ENCODE peak calls at places on chromosome X, in seven cellular contexts. N is A549, E is suprapubic skin, Y is tibial nerve, V is HCT116, M is transverse colon, L is heart left ventricle. B is an unnamed sample.

GRCh38 chrX:132119821-132120220 is 8.0 kb downstream of the FRMD7 start:
- DNase-seq in N (no peak), E (no peak), Y (no peak), V (no peak), M (no peak), L (no peak), B (no peak)

GRCh38 chrX:40945366-40945713 is 139.9 kb upstream of the USP9X start:
- DNase-seq in N (peak; percentile 77), E (no peak), Y (no peak), V (peak; percentile 21), M (peak; percentile 26), L (no peak), B (no peak)

GRCh38 chrX:2521092-2521926 is 20.5 kb upstream of the DHRSX start:
- DNase-seq in N (no peak), E (no peak), Y (no peak), V (no peak), M (peak; percentile 25), L (no peak), B (peak; percentile 64)

GRCh38 chrX:154542723-154543424 is 3.8 kb downstream of the G6PD start:
- DNase-seq in N (peak; percentile 95), E (peak; percentile 62), Y (no peak), V (no peak), M (no peak), L (no peak), B (peak; percentile 79)

GRCh38 chrX:18426004-18426320 is 554 bp downstream of the CDKL5 start:
- DNase-seq in N (no peak), E (no peak), Y (no peak), V (no peak), M (no peak), L (no peak), B (peak; percentile 86)

GRCh38 chrX:45295587-45295986 is 94.9 kb upstream of the DIPK2B start:
- DNase-seq in N (peak; percentile 52), E (no peak), Y (no peak), V (peak; percentile 3), M (peak; percentile 35), L (no peak), B (no peak)

GRCh38 chrX:153469811-153470410 is 465 bp downstream of the HAUS7 start:
- DNase-seq in N (no peak), E (no peak), Y (no peak), V (no peak), M (no peak), L (no peak), B (no peak)

GRCh38 chrX:114903618-114904017 is 113.8 kb downstream of the IL13RA2 start:
- DNase-seq in N (no peak), E (no peak), Y (no peak), V (no peak), M (no peak), L (no peak), B (no peak)

GRCh38 chrX:109475174-109475891 is 6.6 kb downstream of the GUCY2F start:
- DNase-seq in N (peak; percentile 54), E (no peak), Y (no peak), V (peak; percentile 54), M (no peak), L (no peak), B (no peak)

GRCh38 chrX:44431206-44431605 is 87.7 kb upstream of the EFHC2 start:
- DNase-seq in N (peak; percentile 59), E (no peak), Y (no peak), V (peak; percentile 6), M (no peak), L (no peak), B (no peak)

GRCh38 chrX:65093658-65094057 is 117.4 kb upstream of the ZC4H2 start:
- DNase-seq in N (no peak), E (no peak), Y (no peak), V (no peak), M (no peak), L (no peak), B (no peak)

GRCh38 chrX:109840585-109840984 is 107.5 kb upstream of the ACSL4 start:
- DNase-seq in N (peak; percentile 69), E (no peak), Y (no peak), V (peak; percentile 21), M (peak; percentile 18), L (no peak), B (no peak)

GRCh38 chrX:136159615-136160025 is 12.3 kb downstream of the FHL1 start:
- DNase-seq in N (no peak), E (no peak), Y (no peak), V (no peak), M (no peak), L (no peak), B (no peak)

GRCh38 chrX:46165411-46165810 is 379.8 kb downstream of the ZNF674 start:
- DNase-seq in N (no peak), E (no peak), Y (no peak), V (no peak), M (no peak), L (no peak), B (no peak)

GRCh38 chrX:129959493-129959832 is 23.0 kb upstream of the BCORL1 start:
- DNase-seq in N (no peak), E (no peak), Y (no peak), V (no peak), M (peak; percentile 28), L (no peak), B (no peak)

GRCh38 chrX:2632533-2633504 is 58.3 kb upstream of the CD99 start:
- DNase-seq in N (peak; percentile 52), E (no peak), Y (no peak), V (no peak), M (no peak), L (no peak), B (no peak)

GRCh38 chrX:39648548-39649254 is 449.1 kb downstream of the BCOR start:
- DNase-seq in N (no peak), E (no peak), Y (no peak), V (no peak), M (no peak), L (no peak), B (no peak)

DNA sequence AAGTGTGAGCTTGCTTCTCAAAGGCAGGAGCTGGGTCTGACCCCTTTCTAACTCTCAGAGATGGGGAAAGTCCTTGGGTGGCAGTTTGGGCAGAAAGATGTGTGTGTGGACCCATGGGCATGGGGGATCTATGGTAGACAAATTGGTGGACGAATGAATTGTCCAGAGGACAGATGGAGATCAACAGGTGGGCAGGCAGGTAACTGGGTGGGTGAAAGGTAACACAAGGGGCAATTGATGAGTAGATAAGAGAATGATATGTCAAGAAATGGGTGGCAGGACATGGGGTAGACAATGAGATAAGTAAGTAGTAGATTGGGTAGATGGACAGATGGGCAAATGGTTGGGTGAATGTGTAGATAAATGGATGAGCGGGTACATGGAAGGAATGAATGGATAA is 2.9 kb upstream of the KCND1 start:
- DNase-seq in N (no peak), E (no peak), Y (no peak), V (no peak), M (no peak), L (no peak), B (no peak)
- TF ChIP-seq POLR2A in N (no peak), E (no peak), Y (no peak), V (no peak), M (no peak), L (no peak), B (no peak)

GRCh38 chrX:72081605-72082320 is 50.0 kb downstream of the RTL5 start:
- DNase-seq in N (no peak), E (no peak), Y (no peak), V (no peak), M (no peak), L (no peak), B (no peak)

GRCh38 chrX:72080800-72081199 is 50.9 kb downstream of the RTL5 start:
- DNase-seq in N (no peak), E (no peak), Y (no peak), V (no peak), M (no peak), L (no peak), B (no peak)

GRCh38 chrX:72078411-72078810 is 53.3 kb downstream of the RTL5 start:
- DNase-seq in N (no peak), E (no peak), Y (no peak), V (no peak), M (no peak), L (no peak), B (no peak)

GRCh38 chrX:72079607-72080006 is 52.1 kb downstream of the RTL5 start:
- DNase-seq in N (no peak), E (no peak), Y (no peak), V (no peak), M (no peak), L (peak; percentile 68), B (peak; percentile 79)

GRCh38 chrX:72080150-72080549 is 51.6 kb downstream of the RTL5 start:
- DNase-seq in N (no peak), E (no peak), Y (no peak), V (no peak), M (no peak), L (no peak), B (no peak)
- H3K4me1 ChIP-seq in N (no peaks in the 10 kb centered on the region), E (no peaks in the 10 kb centered on the region), Y (peaks cover 7% of the 10 kb centered on the region), V (no peaks in the 10 kb centered on the region), M (no peaks in the 10 kb centered on the region), L (peaks cover 15% of the 10 kb centered on the region), B (peaks cover 38% of the 10 kb centered on the region)

DNA sequence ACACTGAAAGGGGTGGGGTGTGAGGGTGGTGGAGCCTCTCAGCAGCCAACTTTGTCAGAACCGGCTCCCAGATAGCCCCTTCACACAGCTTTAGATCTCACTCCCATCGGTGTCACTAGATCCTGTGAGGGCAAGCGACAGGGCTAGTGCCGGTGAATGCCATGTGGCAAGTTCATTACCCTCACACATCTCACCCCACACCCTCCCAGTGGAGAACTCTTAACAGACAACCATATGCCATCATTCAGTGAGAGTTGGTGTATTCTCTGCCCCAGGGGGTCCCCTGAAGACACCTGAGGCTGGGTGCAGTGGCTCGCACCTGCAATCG is 15.3 kb downstream of the SEPTIN6 start:
- DNase-seq in N (no peak), E (no peak), Y (no peak), V (no peak), M (no peak), L (no peak), B (no peak)
- H3K27ac ChIP-seq in N (no peak overlapping the region), E (no peak overlapping the region), Y (no peak overlapping the region), V (no peak overlapping the region), M (peak overlapping the region; percentile 68), L (no peak overlapping the region), B (peak overlapping the region; percentile 95)

DNA sequence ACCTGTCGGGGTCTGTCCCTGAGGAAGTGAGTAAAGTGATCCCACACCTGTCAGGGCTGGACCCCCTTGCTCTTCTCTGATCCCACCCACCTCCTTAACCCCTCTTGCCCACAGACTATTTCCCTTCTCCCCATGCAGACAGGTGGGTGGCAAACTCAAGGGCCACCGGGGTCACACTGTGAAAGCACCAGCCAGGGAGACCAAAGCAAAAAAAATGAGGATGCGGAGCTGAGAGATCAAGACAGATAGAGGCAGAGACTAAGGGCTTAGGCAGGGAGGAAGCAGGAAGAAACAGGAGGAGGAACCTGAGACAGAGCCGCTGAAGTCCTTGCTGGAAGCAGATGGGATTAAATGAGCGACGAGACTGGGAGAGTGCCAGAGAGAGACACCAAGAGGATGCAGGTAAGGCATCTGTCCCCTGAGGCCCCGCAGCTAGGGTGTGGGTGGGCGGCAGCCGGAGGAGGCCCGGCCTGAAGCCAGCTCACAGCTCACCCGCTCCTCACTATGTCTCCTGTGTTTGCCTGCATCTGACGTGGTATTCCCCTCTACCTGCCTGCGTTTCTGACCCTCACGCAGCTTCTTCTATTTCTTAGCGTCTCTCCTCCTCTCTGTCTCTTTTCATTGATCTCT is 7.2 kb downstream of the TIMM17B start:
- DNase-seq in N (no peak), E (peak; percentile 62), Y (no peak), V (no peak), M (no peak), L (no peak), B (no peak)
- TF ChIP-seq POLR2A in N (no peak), E (no peak), Y (no peak), V (no peak), M (no peak), L (no peak), B (no peak)